ENCODE peak calls at places on chromosomes 2 and 18, in seven cellular contexts. L, G, U, H, N, S and R are unnamed samples. For H3K4me1, the result is how much of the 10 kb centered on the place peaks cover.

GRCh38 chr18:13726972-13727331 is 479 bp downstream of the RNMT start:
- DNase-seq in N (peak), S (peak), L (no peak), U (peak), H (peak), G (peak), R (peak)

GRCh38 chr18:62435435-62436031 is 87.3 kb upstream of the ZCCHC2 start:
- DNase-seq in G (no peak), S (no peak), H (no peak), L (no peak), N (peak), U (no peak), R (no peak)

GRCh38 chr2:207692206-207693065 is 19.0 kb upstream of the CCNYL1 start:
- DNase-seq in G (peak), U (peak), S (no peak), N (peak), L (peak), H (no peak), R (peak)

GRCh38 chr18:57798713-57799373 is 4.3 kb downstream of the ATP8B1 start:
- DNase-seq in S (no peak), N (peak), U (no peak), G (no peak), H (no peak), L (no peak), R (no peak)

GRCh38 chr2:105497094-105497493 is 98.2 kb upstream of the FHL2 start:
- DNase-seq in L (no peak), N (no peak), G (no peak), U (no peak), S (no peak), H (no peak), R (no peak)

GRCh38 chr2:112621792-112622527 is 23.8 kb upstream of the SLC20A1 start:
- DNase-seq in S (no peak), G (no peak), L (no peak), N (no peak), U (no peak), H (peak), R (peak)

GRCh38 chr2:241773511-241774418 is 2.9 kb upstream of the GAL3ST2 start:
- DNase-seq in L (no peak), N (peak), G (no peak), U (no peak), S (no peak), H (no peak), R (peak)

GRCh38 chr18:6297875-6298274 is 116.8 kb downstream of the L3MBTL4 start:
- DNase-seq in H (no peak), N (no peak), U (no peak), L (no peak), S (no peak), G (no peak), R (no peak)

GRCh38 chr2:240400319-240401161 is 34.9 kb upstream of the GPC1 start:
- DNase-seq in H (peak), U (no peak), L (no peak), G (peak), S (no peak), N (no peak), R (peak)

GRCh38 chr2:43524180-43524965 is 71.5 kb downstream of the THADA start:
- DNase-seq in U (no peak), H (no peak), N (no peak), L (no peak), G (no peak), S (no peak), R (no peak)

GRCh38 chr2:54789878-54790277 is 66.4 kb downstream of the EML6 start:
- DNase-seq in L (no peak), N (no peak), G (no peak), U (no peak), H (no peak), S (no peak), R (no peak)

GRCh38 chr2:32464441-32464840 is 107.6 kb downstream of the BIRC6 start:
- DNase-seq in H (no peak), S (no peak), N (no peak), U (no peak), G (no peak), L (no peak), R (no peak)

GRCh38 chr18:31679806-31680793 is 4.3 kb downstream of the B4GALT6 start:
- DNase-seq in G (no peak), N (no peak), U (no peak), L (no peak), S (no peak), H (no peak), R (peak)

GRCh38 chr2:181161615-181162014 is 181.2 kb downstream of the UBE2E3 start:
- DNase-seq in G (no peak), S (no peak), N (no peak), H (no peak), U (no peak), L (no peak), R (no peak)

GRCh38 chr2:54631755-54632154 is 91.7 kb upstream of the EML6 start:
- DNase-seq in H (no peak), N (no peak), L (no peak), S (no peak), U (no peak), G (no peak), R (no peak)

GRCh38 chr18:2917255-2918047 is 70.6 kb downstream of the EMILIN2 start:
- DNase-seq in S (no peak), N (no peak), U (no peak), L (no peak), H (no peak), G (no peak), R (peak)

GRCh38 chr2:152513681-152514080 is 178.7 kb downstream of the FMNL2 start:
- DNase-seq in S (peak), H (no peak), N (no peak), U (no peak), G (no peak), L (peak), R (no peak)

GRCh38 chr18:54662986-54663385 is 71.9 kb downstream of the DYNAP start:
- DNase-seq in U (no peak), H (no peak), G (no peak), S (no peak), L (no peak), N (no peak), R (no peak)

GRCh38 chr2:238835726-238836301 is 12.1 kb upstream of the TWIST2 start:
- DNase-seq in G (no peak), U (no peak), N (no peak), H (no peak), S (no peak), L (no peak), R (peak)

GRCh38 chr2:220191031-220191430 is 563.6 kb downstream of the SLC4A3 start:
- DNase-seq in S (no peak), G (no peak), H (no peak), L (no peak), U (no peak), N (no peak), R (no peak)

GRCh38 chr2:176518823-176519222 is 249.6 kb downstream of the MTX2 start:
- DNase-seq in U (no peak), L (peak), G (no peak), N (no peak), H (no peak), S (peak), R (peak)

GRCh38 chr2:190477563-190478454 is 56.7 kb downstream of the NEMP2 start:
- DNase-seq in U (no peak), G (no peak), H (no peak), L (no peak), N (no peak), S (no peak), R (no peak)

GRCh38 chr2:31886700-31887099 is 124.1 kb downstream of the MEMO1 start:
- DNase-seq in L (no peak), U (no peak), H (no peak), N (peak), G (no peak), S (no peak), R (peak)

GRCh38 chr2:124836415-124836814 is 811.3 kb downstream of the CNTNAP5 start:
- DNase-seq in L (no peak), U (no peak), G (no peak), N (no peak), H (no peak), S (no peak), R (no peak)

GRCh38 chr2:59068255-59068654 is 827.1 kb upstream of the FANCL start:
- DNase-seq in G (no peak), H (no peak), U (no peak), L (no peak), N (no peak), S (no peak), R (no peak)

GRCh38 chr2:59074071-59074470 is 832.9 kb upstream of the FANCL start:
- DNase-seq in L (no peak), G (no peak), S (no peak), H (no peak), U (no peak), N (no peak), R (no peak)

GRCh38 chr2:59076079-59076619 is 835.0 kb upstream of the FANCL start:
- DNase-seq in H (no peak), L (no peak), G (no peak), U (no peak), S (no peak), N (peak), R (no peak)

GRCh38 chr2:59077026-59077425 is 835.9 kb upstream of the FANCL start:
- DNase-seq in L (no peak), G (no peak), N (no peak), S (no peak), U (no peak), H (no peak), R (no peak)

GRCh38 chr2:59073257-59073656 is 832.1 kb upstream of the FANCL start:
- DNase-seq in S (no peak), L (no peak), G (no peak), U (no peak), H (no peak), N (peak), R (no peak)
- TF ChIP-seq CTCF in S (no peak), L (no peak), G (no peak), U (no peak), H (no peak), N (no peak), R (no peak)

DNA sequence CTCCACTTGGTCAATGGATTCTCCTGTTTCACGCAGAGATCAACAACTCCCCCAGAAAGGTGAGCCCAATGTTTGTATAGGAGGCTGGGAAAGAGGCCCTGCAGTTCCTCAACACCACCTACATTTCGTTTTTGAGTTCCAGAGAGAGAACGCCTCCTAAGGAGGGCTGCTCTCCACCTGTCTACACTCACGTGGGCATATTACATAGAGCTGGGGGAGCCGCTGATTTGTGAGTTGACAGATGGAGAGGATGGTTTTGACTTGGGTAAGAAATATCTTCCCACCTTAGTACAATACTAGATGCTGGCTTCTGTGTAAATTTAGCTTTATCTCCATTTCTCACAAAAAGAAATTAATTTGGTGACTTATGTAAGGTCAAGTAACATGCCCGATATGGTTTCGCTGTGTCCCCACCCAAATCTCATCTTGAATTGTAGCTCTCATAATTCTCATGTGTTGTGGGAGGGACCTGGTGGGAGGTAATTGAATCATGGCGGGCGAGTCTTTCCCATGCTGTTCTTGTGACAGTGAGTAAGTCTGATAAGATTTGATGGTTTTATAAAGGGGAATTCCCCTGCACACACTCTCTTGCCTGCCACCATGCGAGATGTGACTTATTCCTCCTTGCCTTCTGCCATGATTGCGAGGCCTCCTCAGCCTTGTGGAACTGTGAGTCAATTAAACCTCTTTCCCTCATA is 274.5 kb upstream of the PXDN start:
- DNase-seq in N (no peak), H (no peak), S (no peak), L (no peak), U (no peak), G (no peak), R (peak)
- H3K4me1 ChIP-seq in N (under half), H (under half), S (under half), L (under half), U (under half), G (under half), R (under half)

DNA sequence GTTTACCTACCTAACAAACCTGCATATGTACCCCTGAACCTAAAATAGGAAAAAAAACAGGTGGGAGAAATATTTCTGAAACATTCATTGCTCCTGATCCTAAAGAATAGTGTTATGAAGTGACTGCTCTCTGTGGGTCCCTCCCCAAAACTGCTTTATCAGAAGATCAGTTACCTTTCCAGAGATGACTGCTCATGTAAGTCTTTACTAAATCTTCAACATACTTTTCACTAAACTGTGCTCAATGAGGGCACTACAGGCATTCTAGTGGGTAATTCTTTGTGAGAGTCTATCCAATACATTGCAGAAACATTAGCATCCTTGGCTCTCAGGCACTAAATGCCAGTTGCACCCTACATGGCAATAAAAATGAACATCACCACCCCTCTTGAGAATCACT is 189.3 kb upstream of the STK17B start:
- DNase-seq in G (no peak), U (no peak), N (no peak), S (no peak), H (no peak), L (no peak), R (no peak)
- H3K4me3 ChIP-seq in G (no peak), U (no peak), N (no peak), S (no peak), H (no peak), L (peak), R (no peak)

DNA sequence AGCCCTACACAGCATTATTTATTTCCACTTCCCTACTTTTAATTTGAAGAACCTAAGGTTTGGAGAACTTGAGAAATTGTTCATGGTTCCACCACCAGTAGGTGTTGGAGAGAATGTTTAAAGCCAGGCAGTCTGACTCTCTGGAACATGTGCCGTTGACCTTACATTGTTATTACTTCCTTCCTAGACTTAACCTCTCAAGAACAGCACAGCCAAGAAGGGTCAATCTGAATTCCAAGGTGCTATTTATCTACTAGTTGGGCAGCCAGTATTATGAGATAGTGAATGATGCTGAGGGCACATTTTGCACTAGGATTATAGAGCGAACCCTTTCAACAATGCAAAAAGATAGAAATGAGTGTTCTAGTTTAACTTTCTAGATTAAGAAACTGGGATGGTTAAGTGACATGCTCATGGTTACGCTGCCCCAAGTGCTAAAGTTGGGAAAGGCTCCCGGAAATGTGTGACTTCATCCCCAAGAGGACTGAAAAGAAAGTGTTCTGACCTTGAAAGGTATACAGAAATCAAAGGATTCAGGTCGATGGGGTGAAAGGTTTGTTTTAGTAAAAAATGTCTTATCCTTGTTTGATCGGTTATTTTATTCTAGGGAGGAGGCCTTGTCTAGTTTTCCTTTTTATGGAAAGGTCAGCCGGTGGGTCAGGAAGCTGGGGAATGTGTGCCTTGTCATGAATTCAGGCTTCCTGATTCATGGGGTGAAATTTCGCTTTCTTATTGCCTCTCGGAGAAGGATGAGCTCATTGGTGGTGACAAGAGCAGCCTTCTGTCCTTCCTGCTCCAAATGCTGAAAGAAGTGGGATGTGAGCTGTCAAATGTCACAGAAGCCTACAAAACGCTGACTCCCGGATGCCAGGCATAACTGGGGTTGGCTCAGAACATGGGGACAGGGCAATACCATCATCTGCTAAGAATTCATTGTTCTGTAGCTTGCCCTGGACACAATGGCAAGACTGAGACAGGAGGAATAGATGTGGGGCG is 55.5 kb upstream of the FAM136A start:
- DNase-seq in N (peak), S (no peak), H (no peak), L (no peak), G (no peak), U (no peak), R (no peak)
- TF ChIP-seq CTCF in N (no peak), S (no peak), H (no peak), L (no peak), G (no peak), U (no peak), R (peak)

GRCh38 chr2:70046534-70046933 is 40.7 kb upstream of the PCBP1 start:
- DNase-seq in N (no peak), S (no peak), H (no peak), G (no peak), L (no peak), U (no peak), R (no peak)

GRCh38 chr2:70044290-70045040 is 42.8 kb upstream of the PCBP1 start:
- DNase-seq in N (no peak), L (no peak), H (no peak), S (no peak), G (no peak), U (no peak), R (no peak)

GRCh38 chr2:70049261-70049660 is 38.0 kb upstream of the PCBP1 start:
- DNase-seq in G (no peak), L (no peak), S (no peak), H (no peak), N (no peak), U (no peak), R (no peak)

GRCh38 chr2:70045932-70046331 is 41.3 kb upstream of the PCBP1 start:
- DNase-seq in L (no peak), G (no peak), U (no peak), H (no peak), S (no peak), N (no peak), R (no peak)

DNA sequence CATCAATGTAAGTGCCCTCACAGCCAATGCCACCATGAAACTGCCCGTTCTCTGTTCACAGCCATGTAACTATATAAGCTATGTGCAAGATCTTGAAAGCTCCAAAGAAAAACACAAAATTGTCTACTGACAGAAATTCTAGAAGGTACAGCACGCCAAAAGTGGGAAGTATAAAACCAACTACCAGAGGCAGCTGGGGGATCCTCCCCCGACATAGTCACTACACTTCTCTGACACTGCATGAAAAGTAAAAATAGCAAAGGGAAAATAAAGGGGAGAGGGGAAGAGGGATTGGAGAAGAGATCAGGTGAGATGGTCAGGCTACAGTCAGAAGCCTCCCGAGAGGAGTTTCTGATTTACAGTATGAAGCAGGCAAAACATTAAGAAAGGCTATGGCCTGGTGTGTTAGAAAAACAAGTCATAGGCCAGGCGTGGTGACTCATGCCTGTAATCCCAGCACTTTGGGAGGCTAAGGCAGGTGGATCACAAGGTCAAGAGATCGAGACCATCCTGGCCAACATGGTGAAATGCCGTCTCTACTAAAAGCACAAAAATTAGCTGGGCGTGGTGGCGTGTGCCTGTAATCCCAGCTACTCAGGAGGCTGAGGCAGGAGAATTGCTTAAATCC is 39.8 kb upstream of the PCBP1 start:
- DNase-seq in N (no peak), U (no peak), S (no peak), L (no peak), G (no peak), H (peak), R (no peak)
- H3K4me1 ChIP-seq in N (under half), U (under half), S (under half), L (under half), G (under half), H (under half), R (under half)